ENCODE peak calls at places on chromosomes 4 and X, in four cellular contexts. N, M, T and L are unnamed samples.

GRCh38 chr4:184825394-184826314 is at the start of gene ACSL1:
- DNase-seq in M (no peak), T (peak; percentile 99), N (peak; percentile 75), L (peak; percentile 96)

GRCh38 chr4:106315968-106316772 is at the start of the genes AIMP1 and TBCK:
- DNase-seq in M (peak; percentile 72), N (peak; percentile 81), T (peak; percentile 84), L (peak; percentile 78)

GRCh38 chr4:10204401-10205058 is 87.9 kb upstream of the WDR1 start:
- DNase-seq in N (no peak), T (no peak), M (no peak), L (no peak)

GRCh38 chr4:113618205-113618604 is 143.3 kb downstream of the CAMK2D start:
- DNase-seq in T (no peak), N (no peak), M (no peak), L (no peak)

GRCh38 chr4:138951764-138952163 is 63.8 kb upstream of the NOCT start:
- DNase-seq in M (no peak), T (no peak), N (no peak), L (no peak)

GRCh38 chr4:134948110-134948642 is 746.6 kb upstream of the PABPC4L start:
- DNase-seq in N (no peak), T (no peak), M (no peak), L (no peak)

GRCh38 chr4:76571274-76571673 is 136.2 kb downstream of the SHROOM3 start:
- DNase-seq in M (no peak), T (no peak), N (no peak), L (no peak)

GRCh38 chr4:145546556-145546955 is 64.9 kb downstream of the SMAD1 start:
- DNase-seq in M (no peak), T (no peak), N (no peak), L (no peak)

GRCh38 chr4:94463771-94464170 is 12.0 kb downstream of the PDLIM5 start:
- DNase-seq in T (no peak), N (no peak), M (no peak), L (no peak)

GRCh38 chr4:149910177-149910576 is 94.5 kb upstream of the IQCM start:
- DNase-seq in N (no peak), T (no peak), M (no peak), L (no peak)

GRCh38 chr4:21845663-21846062 is 102.9 kb downstream of the KCNIP4 start:
- DNase-seq in T (no peak), M (no peak), N (no peak), L (no peak)

GRCh38 chr4:59960143-59960542 is 1240.0 kb upstream of the ADGRL3 start:
- DNase-seq in M (no peak), N (no peak), T (no peak), L (no peak)

GRCh38 chrX:42420431-42420830 is 357.5 kb downstream of the PPP1R2C start:
- DNase-seq in T (no peak), N (no peak), M (no peak), L (no peak)

GRCh38 chrX:45515262-45516215 is 314.9 kb upstream of the DIPK2B start:
- DNase-seq in T (peak; percentile 20), M (no peak), N (peak; percentile 14), L (no peak)

GRCh38 chr4:53680588-53680987 is 89.3 kb upstream of the LNX1 start:
- DNase-seq in T (no peak), N (no peak), M (no peak), L (no peak)

GRCh38 chrX:65196758-65197371 is 220.6 kb upstream of the ZC4H2 start:
- DNase-seq in T (no peak), N (peak; percentile 70), M (no peak), L (no peak)

GRCh38 chr4:81519856-81520255 is 48.1 kb upstream of the RASGEF1B start:
- DNase-seq in N (no peak), M (no peak), T (no peak), L (no peak)

GRCh38 chrX:12269484-12269883 is 131.2 kb downstream of the FRMPD4 start:
- DNase-seq in M (no peak), T (no peak), N (no peak), L (no peak)

GRCh38 chr4:58192217-58192616 is 1082.0 kb upstream of the IGFBP7 start:
- DNase-seq in M (no peak), T (no peak), N (no peak), L (no peak)

GRCh38 chr4:107423677-107424405 is 296.2 kb downstream of the PAPSS1 start:
- DNase-seq in M (no peak), N (no peak), T (no peak), L (no peak)

GRCh38 chr4:125433453-125433852 is 118.7 kb downstream of the FAT4 start:
- DNase-seq in N (no peak), M (no peak), T (no peak), L (no peak)

GRCh38 chr4:185143596-185143969 is 517 bp downstream of the SLC25A4 start:
- DNase-seq in T (peak; percentile 65), N (no peak), M (no peak), L (no peak)

GRCh38 chr4:6772223-6772928 is 10.2 kb upstream of the KIAA0232 start:
- DNase-seq in T (no peak), M (no peak), N (no peak), L (no peak)

GRCh38 chr4:2827874-2828751 is 15.5 kb upstream of the ADD1 start:
- DNase-seq in N (peak; percentile 6), T (no peak), M (no peak), L (no peak)

GRCh38 chr4:176139518-176139917 is 55.9 kb downstream of the SPATA4 start:
- DNase-seq in T (no peak), M (no peak), N (no peak), L (no peak)

GRCh38 chr4:16225139-16225538 is 1.1 kb downstream of the TAPT1 start:
- DNase-seq in N (no peak), M (no peak), T (no peak), L (no peak)

GRCh38 chr4:29539226-29539625 is 1180.9 kb upstream of the PCDH7 start:
- DNase-seq in M (no peak), N (no peak), T (no peak), L (no peak)

GRCh38 chr4:168666531-168666930 is 169.7 kb downstream of the PALLD start:
- DNase-seq in N (no peak), T (no peak), M (no peak), L (no peak)

GRCh38 chr4:187184513-187184912 is 460.9 kb upstream of the FAT1 start:
- DNase-seq in T (no peak), M (no peak), N (no peak), L (no peak)

GRCh38 chrX:54090880-54091279 is 46.6 kb upstream of the PHF8 start:
- DNase-seq in T (no peak), N (no peak), M (no peak), L (no peak)

GRCh38 chrX:9327747-9328145 is 137.1 kb upstream of the TBL1X start:
- DNase-seq in T (no peak), M (no peak), N (no peak), L (no peak)

DNA sequence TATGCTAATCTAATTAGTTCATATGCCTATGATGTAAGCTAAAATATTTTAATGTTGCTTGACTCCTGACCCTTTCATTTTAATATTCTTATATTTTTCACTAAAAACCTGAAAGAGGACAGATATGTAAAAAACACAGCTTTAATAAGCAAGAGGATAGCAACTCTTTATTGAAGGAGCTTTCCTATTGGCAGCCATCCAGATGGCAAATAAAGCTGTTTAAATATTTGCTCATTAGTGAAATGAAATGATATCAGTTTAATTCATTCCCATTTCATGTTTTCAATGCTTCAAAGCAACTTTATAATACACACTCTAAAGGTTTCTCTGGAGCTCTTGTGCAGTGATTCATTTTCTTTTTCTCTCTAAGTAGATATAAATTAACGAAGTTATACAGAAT is 473.3 kb downstream of the PCDH7 start:
- DNase-seq in T (no peak), N (no peak), M (no peak), L (no peak)
- TF ChIP-seq USF1 in T (no peak), N (no peak), M (no peak), L (no peak)

DNA sequence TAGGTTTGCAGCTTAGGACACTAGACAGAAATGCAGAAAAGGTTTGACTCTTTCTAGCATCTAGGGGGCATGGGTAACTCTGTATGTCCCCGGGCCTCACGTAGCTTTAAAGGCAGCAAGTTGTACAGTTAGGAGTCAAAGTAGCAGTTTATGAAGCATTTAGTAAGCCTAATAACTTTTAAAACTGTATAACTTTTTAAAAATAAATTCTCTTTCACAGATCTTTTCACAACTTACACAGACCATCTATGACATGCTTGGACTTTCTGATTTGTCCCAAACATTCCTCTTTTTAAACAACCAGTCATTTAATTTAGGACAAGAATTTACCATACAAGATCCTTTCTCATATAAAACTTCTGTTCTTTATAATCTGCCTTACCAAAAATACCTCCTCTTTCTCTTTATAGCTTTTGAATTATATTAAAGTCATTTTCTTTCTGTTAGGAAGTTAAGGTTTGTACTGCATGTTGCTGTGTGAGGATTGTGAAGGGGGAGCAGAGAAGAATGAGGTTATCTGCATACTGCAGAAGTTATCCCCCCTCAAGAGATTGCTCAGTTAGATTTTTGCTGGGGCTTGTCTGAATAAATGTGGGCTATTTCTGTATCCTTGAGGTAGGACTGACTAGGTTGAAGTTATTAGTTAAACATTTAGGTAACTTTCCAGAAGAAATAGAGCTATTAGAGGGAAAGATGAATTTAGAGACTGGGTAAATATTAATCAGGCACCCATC is 94.3 kb downstream of the CPE start:
- DNase-seq in N (no peak), M (no peak), T (no peak), L (no peak)
- TF ChIP-seq USF1 in N (no peak), M (no peak), T (no peak), L (no peak)

DNA sequence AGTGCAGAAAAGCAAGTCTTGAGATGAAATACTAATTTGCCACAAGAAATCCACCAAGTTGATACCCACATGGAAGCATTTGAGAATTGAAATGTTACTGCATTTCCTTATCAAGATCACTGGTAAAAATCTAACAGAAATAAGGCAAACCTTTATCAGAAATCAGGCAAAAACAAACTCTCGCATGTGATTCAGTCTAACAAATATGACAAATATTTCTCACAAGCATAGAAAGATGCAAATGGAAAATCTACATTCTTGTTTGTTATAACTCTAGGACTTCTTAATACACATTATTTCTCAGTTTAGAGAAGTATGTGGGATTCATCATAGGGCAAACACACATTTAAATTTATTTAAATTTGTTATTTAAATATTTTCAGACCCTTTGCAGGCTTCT is 52.9 kb downstream of the TXK start:
- DNase-seq in M (no peak), N (no peak), T (no peak), L (no peak)
- TF ChIP-seq USF1 in M (no peak), N (no peak), T (no peak), L (no peak)

DNA sequence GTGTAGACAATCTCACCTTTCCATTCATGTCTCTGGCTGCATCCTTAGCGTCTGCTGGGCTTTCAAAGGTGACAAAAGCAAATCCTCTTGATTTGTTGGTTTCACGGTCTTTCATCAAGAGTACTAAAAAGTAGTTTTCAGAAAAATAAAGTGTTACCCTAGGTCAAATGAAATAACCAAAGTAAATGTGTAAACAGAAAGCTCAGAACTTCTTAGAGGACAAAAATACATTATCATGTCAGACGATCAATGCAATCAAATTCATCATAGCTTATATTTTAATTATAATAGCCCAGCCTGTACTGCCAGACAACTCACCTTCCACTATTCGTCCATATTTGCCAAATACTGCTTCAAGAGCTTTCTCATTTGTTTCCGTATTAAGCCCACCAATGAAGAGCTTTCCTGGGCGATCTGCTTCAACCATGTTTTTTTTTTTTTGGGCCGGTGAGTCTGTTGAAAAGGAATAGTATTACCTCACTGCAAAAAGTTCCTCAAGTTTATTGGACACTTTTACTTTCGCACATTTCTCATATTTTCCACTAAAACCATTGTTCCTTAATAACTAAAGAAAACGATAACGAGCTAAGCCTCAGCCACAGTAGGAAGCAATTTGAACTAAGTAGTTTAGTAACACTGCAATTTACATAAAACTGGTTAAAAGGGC is 1.4 kb downstream of the RBMX start:
- DNase-seq in N (no peak), T (no peak), M (no peak), L (no peak)
- TF ChIP-seq USF1 in N (no peak), T (no peak), M (no peak), L (no peak)

GRCh38 chr4:110616162-110617062 is 6.5 kb downstream of the PITX2 start:
- DNase-seq in M (no peak), T (no peak), N (peak; percentile 21), L (no peak)
- TF ChIP-seq USF1 in M (no peak), T (no peak), N (no peak), L (no peak)